ENCODE peak calls at places on chromosomes 7 and 10, in five cellular contexts. One of them, this sample, is unnamed.

GRCh38 chr7:47326220-47326619 is 255.7 kb downstream of the TNS3 start:
- DNase-seq in thoracic aorta: no peak
- DNase-seq in BJ: peak; percentile 30
- DNase-seq in bronchial epithelial cell: peak; percentile 92
- DNase-seq in BE2C: no peak
- DNase-seq in this sample: no peak

GRCh38 chr7:73899731-73900142 is 38.8 kb downstream of the TMEM270 start:
- DNase-seq in thoracic aorta: peak; percentile 81
- DNase-seq in BJ: peak; percentile 90
- DNase-seq in bronchial epithelial cell: no peak
- DNase-seq in BE2C: no peak
- DNase-seq in this sample: peak; percentile 88

GRCh38 chr10:58431903-58432302 is 46.7 kb downstream of the TFAM start:
- DNase-seq in thoracic aorta: no peak
- DNase-seq in BJ: no peak
- DNase-seq in bronchial epithelial cell: no peak
- DNase-seq in BE2C: no peak
- DNase-seq in this sample: no peak

GRCh38 chr7:101238226-101239182 is 902 bp upstream of the CLDN15 start:
- DNase-seq in thoracic aorta: no peak
- DNase-seq in BJ: no peak
- DNase-seq in bronchial epithelial cell: no peak
- DNase-seq in BE2C: peak; percentile 67
- DNase-seq in this sample: no peak

GRCh38 chr7:80542398-80542797 is 30.5 kb upstream of the GNAT3 start:
- DNase-seq in thoracic aorta: no peak
- DNase-seq in BJ: peak; percentile 85
- DNase-seq in bronchial epithelial cell: peak; percentile 90
- DNase-seq in BE2C: no peak
- DNase-seq in this sample: no peak

GRCh38 chr10:19937989-19938388 is 121.8 kb downstream of the PLXDC2 start:
- DNase-seq in thoracic aorta: no peak
- DNase-seq in BJ: no peak
- DNase-seq in bronchial epithelial cell: no peak
- DNase-seq in BE2C: no peak
- DNase-seq in this sample: no peak

GRCh38 chr7:45881759-45882464 is 6.4 kb upstream of the IGFBP1 start:
- DNase-seq in thoracic aorta: no peak
- DNase-seq in BJ: peak; percentile 50
- DNase-seq in bronchial epithelial cell: peak; percentile 64
- DNase-seq in BE2C: no peak
- DNase-seq in this sample: no peak

GRCh38 chr10:49377256-49377655 is 18.6 kb downstream of the DRGX start:
- DNase-seq in thoracic aorta: no peak
- DNase-seq in BJ: no peak
- DNase-seq in bronchial epithelial cell: no peak
- DNase-seq in BE2C: no peak
- DNase-seq in this sample: no peak

GRCh38 chr7:30240401-30240800 is 44.0 kb upstream of the ZNRF2 start:
- DNase-seq in thoracic aorta: no peak
- DNase-seq in BJ: no peak
- DNase-seq in bronchial epithelial cell: no peak
- DNase-seq in BE2C: no peak
- DNase-seq in this sample: no peak

GRCh38 chr10:72340510-72340895 is 14.2 kb downstream of the DNAJB12 start:
- DNase-seq in thoracic aorta: no peak
- DNase-seq in BJ: no peak
- DNase-seq in bronchial epithelial cell: no peak
- DNase-seq in BE2C: peak; percentile 79
- DNase-seq in this sample: peak; percentile 77

GRCh38 chr10:132793871-132794849 is 8.2 kb upstream of the NKX6-2 start:
- DNase-seq in thoracic aorta: no peak
- DNase-seq in BJ: no peak
- DNase-seq in bronchial epithelial cell: no peak
- DNase-seq in BE2C: peak; percentile 62
- DNase-seq in this sample: no peak

GRCh38 chr7:55983537-55983936 is 19.2 kb downstream of the NIPSNAP2 start:
- DNase-seq in thoracic aorta: no peak
- DNase-seq in BJ: no peak
- DNase-seq in bronchial epithelial cell: peak; percentile 70
- DNase-seq in BE2C: no peak
- DNase-seq in this sample: no peak

GRCh38 chr7:151876112-151876898 is 610 bp downstream of the PRKAG2 start:
- DNase-seq in thoracic aorta: peak; percentile 34
- DNase-seq in BJ: no peak
- DNase-seq in bronchial epithelial cell: no peak
- DNase-seq in BE2C: peak; percentile 74
- DNase-seq in this sample: peak; percentile 89

GRCh38 chr10:29780639-29781038 is 145.9 kb upstream of the SVIL start:
- DNase-seq in thoracic aorta: no peak
- DNase-seq in BJ: no peak
- DNase-seq in bronchial epithelial cell: no peak
- DNase-seq in BE2C: no peak
- DNase-seq in this sample: no peak

GRCh38 chr10:124043310-124044142 is 49.9 kb downstream of the CHST15 start:
- DNase-seq in thoracic aorta: no peak
- DNase-seq in BJ: no peak
- DNase-seq in bronchial epithelial cell: peak; percentile 48
- DNase-seq in BE2C: no peak
- DNase-seq in this sample: no peak

GRCh38 chr10:103832806-103833205 is 22.6 kb downstream of the SH3PXD2A start:
- DNase-seq in thoracic aorta: no peak
- DNase-seq in BJ: no peak
- DNase-seq in bronchial epithelial cell: no peak
- DNase-seq in BE2C: no peak
- DNase-seq in this sample: no peak

GRCh38 chr10:103542764-103543616 is 49.5 kb downstream of the NEURL1 start:
- DNase-seq in thoracic aorta: no peak
- DNase-seq in BJ: peak; percentile 18
- DNase-seq in bronchial epithelial cell: peak; percentile 32
- DNase-seq in BE2C: peak; percentile 89
- DNase-seq in this sample: peak; percentile 47

GRCh38 chr10:6624392-6624791 is 44.3 kb upstream of the PRKCQ start:
- DNase-seq in thoracic aorta: no peak
- DNase-seq in BJ: no peak
- DNase-seq in bronchial epithelial cell: no peak
- DNase-seq in BE2C: no peak
- DNase-seq in this sample: no peak

GRCh38 chr10:133275683-133276092 is 980 bp downstream of the ADAM8 start:
- DNase-seq in thoracic aorta: no peak
- DNase-seq in BJ: no peak
- DNase-seq in bronchial epithelial cell: peak; percentile 50
- DNase-seq in BE2C: no peak
- DNase-seq in this sample: no peak

GRCh38 chr7:134562136-134562535 is 13.2 kb downstream of the AKR1B15 start:
- DNase-seq in thoracic aorta: no peak
- DNase-seq in BJ: no peak
- DNase-seq in bronchial epithelial cell: peak; percentile 82
- DNase-seq in BE2C: no peak
- DNase-seq in this sample: no peak

GRCh38 chr10:91345716-91346115 is 64.4 kb upstream of the HECTD2 start:
- DNase-seq in thoracic aorta: no peak
- DNase-seq in BJ: no peak
- DNase-seq in bronchial epithelial cell: peak; percentile 41
- DNase-seq in BE2C: no peak
- DNase-seq in this sample: no peak

GRCh38 chr7:123966936-123967335 is 41.9 kb downstream of the SPAM1 start:
- DNase-seq in thoracic aorta: no peak
- DNase-seq in BJ: no peak
- DNase-seq in bronchial epithelial cell: no peak
- DNase-seq in BE2C: peak; percentile 22
- DNase-seq in this sample: no peak

GRCh38 chr10:63930584-63930983 is 409.4 kb downstream of the REEP3 start:
- DNase-seq in thoracic aorta: no peak
- DNase-seq in BJ: no peak
- DNase-seq in bronchial epithelial cell: no peak
- DNase-seq in BE2C: no peak
- DNase-seq in this sample: no peak

GRCh38 chr10:98006266-98006665 is 24.2 kb downstream of the CRTAC1 start:
- DNase-seq in thoracic aorta: no peak
- DNase-seq in BJ: no peak
- DNase-seq in bronchial epithelial cell: no peak
- DNase-seq in BE2C: peak; percentile 16
- DNase-seq in this sample: no peak

GRCh38 chr10:132593900-132594876 is 56.6 kb downstream of the INPP5A start:
- DNase-seq in thoracic aorta: no peak
- DNase-seq in BJ: no peak
- DNase-seq in bronchial epithelial cell: no peak
- DNase-seq in BE2C: no peak
- DNase-seq in this sample: no peak

GRCh38 chr7:96723622-96724021 is 14.0 kb upstream of the SEM1 start:
- DNase-seq in thoracic aorta: no peak
- DNase-seq in BJ: no peak
- DNase-seq in bronchial epithelial cell: peak; percentile 92
- DNase-seq in BE2C: no peak
- DNase-seq in this sample: no peak

GRCh38 chr10:77391605-77392235 is 245.9 kb downstream of the KCNMA1 start:
- DNase-seq in thoracic aorta: peak; percentile 65
- DNase-seq in BJ: peak; percentile 51
- DNase-seq in bronchial epithelial cell: peak; percentile 72
- DNase-seq in BE2C: peak; percentile 86
- DNase-seq in this sample: peak; percentile 93

GRCh38 chr10:102394801-102395676 is 466 bp upstream of the NFKB2 start:
- DNase-seq in thoracic aorta: no peak
- DNase-seq in BJ: no peak
- DNase-seq in bronchial epithelial cell: peak; percentile 58
- DNase-seq in BE2C: peak; percentile 85
- DNase-seq in this sample: peak; percentile 90

GRCh38 chr10:29315814-29316213 is 26.9 kb downstream of the LYZL1 start:
- DNase-seq in thoracic aorta: no peak
- DNase-seq in BJ: no peak
- DNase-seq in bronchial epithelial cell: no peak
- DNase-seq in BE2C: no peak
- DNase-seq in this sample: no peak

GRCh38 chr10:124124123-124124768 is 30.8 kb upstream of the CHST15 start:
- DNase-seq in thoracic aorta: no peak
- DNase-seq in BJ: no peak
- DNase-seq in bronchial epithelial cell: no peak
- DNase-seq in BE2C: no peak
- DNase-seq in this sample: no peak

GRCh38 chr7:20385121-20385520 is 54.4 kb downstream of the ITGB8 start:
- DNase-seq in thoracic aorta: no peak
- DNase-seq in BJ: no peak
- DNase-seq in bronchial epithelial cell: peak; percentile 75
- DNase-seq in BE2C: no peak
- DNase-seq in this sample: no peak

GRCh38 chr10:113842171-113842570 is 11.7 kb downstream of the DCLRE1A start:
- DNase-seq in thoracic aorta: no peak
- DNase-seq in BJ: no peak
- DNase-seq in bronchial epithelial cell: no peak
- DNase-seq in BE2C: no peak
- DNase-seq in this sample: no peak

GRCh38 chr10:43206391-43207235 is 60.3 kb downstream of the RASGEF1A start:
- DNase-seq in thoracic aorta: no peak
- DNase-seq in BJ: no peak
- DNase-seq in bronchial epithelial cell: no peak
- DNase-seq in BE2C: peak; percentile 3
- DNase-seq in this sample: peak; percentile 41

GRCh38 chr10:56472978-56473377 is 111.9 kb upstream of the ZWINT start:
- DNase-seq in thoracic aorta: no peak
- DNase-seq in BJ: no peak
- DNase-seq in bronchial epithelial cell: no peak
- DNase-seq in BE2C: no peak
- DNase-seq in this sample: no peak

GRCh38 chr10:56466005-56466404 is 104.9 kb upstream of the ZWINT start:
- DNase-seq in thoracic aorta: no peak
- DNase-seq in BJ: no peak
- DNase-seq in bronchial epithelial cell: no peak
- DNase-seq in BE2C: no peak
- DNase-seq in this sample: no peak

GRCh38 chr10:56470701-56471100 is 109.6 kb upstream of the ZWINT start:
- DNase-seq in thoracic aorta: no peak
- DNase-seq in BJ: no peak
- DNase-seq in bronchial epithelial cell: no peak
- DNase-seq in BE2C: no peak
- DNase-seq in this sample: no peak

DNA sequence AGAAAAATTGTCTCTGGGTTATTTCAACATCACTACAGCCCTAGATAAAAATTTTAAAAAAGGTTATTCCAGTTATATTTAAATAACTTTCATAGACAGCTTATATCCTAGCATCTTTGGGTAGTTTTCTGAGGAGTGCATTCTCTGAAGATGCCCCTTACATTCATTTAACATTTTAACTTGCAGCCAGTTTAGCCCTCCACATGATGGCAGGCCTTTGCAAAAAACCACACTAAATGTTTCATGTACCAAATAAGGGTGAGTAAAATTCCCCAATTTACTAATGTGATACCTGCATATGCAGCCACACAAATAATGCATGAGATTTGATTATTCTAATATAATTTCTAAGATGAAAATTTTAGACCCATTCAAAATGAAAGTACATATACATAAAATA is 108.4 kb upstream of the ZWINT start:
- DNase-seq in thoracic aorta: no peak
- DNase-seq in BJ: no peak
- DNase-seq in bronchial epithelial cell: no peak
- DNase-seq in BE2C: no peak
- DNase-seq in this sample: no peak
- TF ChIP-seq CTCF in thoracic aorta: no peak
- TF ChIP-seq CTCF in BJ: no peak
- TF ChIP-seq CTCF in bronchial epithelial cell: no peak
- TF ChIP-seq CTCF in BE2C: no peak
- TF ChIP-seq CTCF in this sample: no peak

GRCh38 chr10:3239066-3239919 is 66.7 kb upstream of the PITRM1 start:
- DNase-seq in thoracic aorta: peak; percentile 38
- DNase-seq in BJ: no peak
- DNase-seq in bronchial epithelial cell: peak; percentile 44
- DNase-seq in BE2C: peak; percentile 65
- DNase-seq in this sample: peak; percentile 65
- TF ChIP-seq CTCF in thoracic aorta: peak; percentile 90
- TF ChIP-seq CTCF in BJ: peak; percentile 94
- TF ChIP-seq CTCF in bronchial epithelial cell: peak; percentile 95
- TF ChIP-seq CTCF in BE2C: peak; percentile 59
- TF ChIP-seq CTCF in this sample: peak; percentile 88

GRCh38 chr10:83536426-83536825 is 602.9 kb upstream of the GHITM start:
- DNase-seq in thoracic aorta: no peak
- DNase-seq in BJ: peak; percentile 65
- DNase-seq in bronchial epithelial cell: no peak
- DNase-seq in BE2C: no peak
- DNase-seq in this sample: no peak

GRCh38 chr10:83538047-83538446 is 601.3 kb upstream of the GHITM start:
- DNase-seq in thoracic aorta: no peak
- DNase-seq in BJ: no peak
- DNase-seq in bronchial epithelial cell: no peak
- DNase-seq in BE2C: peak; percentile 39
- DNase-seq in this sample: no peak

GRCh38 chr10:83527934-83528333 is 611.4 kb upstream of the GHITM start:
- DNase-seq in thoracic aorta: no peak
- DNase-seq in BJ: no peak
- DNase-seq in bronchial epithelial cell: no peak
- DNase-seq in BE2C: no peak
- DNase-seq in this sample: no peak

GRCh38 chr10:83533290-83533689 is 606.0 kb upstream of the GHITM start:
- DNase-seq in thoracic aorta: no peak
- DNase-seq in BJ: no peak
- DNase-seq in bronchial epithelial cell: no peak
- DNase-seq in BE2C: no peak
- DNase-seq in this sample: no peak
- TF ChIP-seq CTCF in thoracic aorta: no peak
- TF ChIP-seq CTCF in BJ: no peak
- TF ChIP-seq CTCF in bronchial epithelial cell: no peak
- TF ChIP-seq CTCF in BE2C: no peak
- TF ChIP-seq CTCF in this sample: no peak

GRCh38 chr7:117791877-117792780 is 81.1 kb downstream of the CTTNBP2 start:
- DNase-seq in thoracic aorta: no peak
- DNase-seq in BJ: no peak
- DNase-seq in bronchial epithelial cell: no peak
- DNase-seq in BE2C: no peak
- DNase-seq in this sample: no peak
- TF ChIP-seq CTCF in thoracic aorta: no peak
- TF ChIP-seq CTCF in BJ: no peak
- TF ChIP-seq CTCF in bronchial epithelial cell: no peak
- TF ChIP-seq CTCF in BE2C: no peak
- TF ChIP-seq CTCF in this sample: no peak